ENCODE peak calls at places on chromosomes 5 and 9, in nine cellular contexts. N, R, P, M, U, C, Z, W and Q are unnamed samples.
A peak's percentile ranks its signal among the peaks of the same experiment; 100 is the strongest.

GRCh38 chr9:129547869-129548570 is 72.9 kb downstream of the C9orf50 start:
- DNase-seq in N (no peak), C (no peak), M (no peak), R (peak; percentile 13), U (peak; percentile 55), P (no peak), W (no peak), Z (no peak), Q (no peak)

GRCh38 chr5:147169399-147169798 is 65.4 kb upstream of the STK32A start:
- DNase-seq in U (no peak), R (peak; percentile 90), C (no peak), P (no peak), Z (no peak), W (no peak), M (peak; percentile 76), N (no peak), Q (no peak)

GRCh38 chr9:132670359-132670815 is at the start of gene GTF3C4:
- DNase-seq in Z (peak; percentile 80), M (peak; percentile 88), P (peak; percentile 73), N (peak; percentile 81), C (peak; percentile 72), W (peak; percentile 73), R (peak; percentile 49), U (peak; percentile 92), Q (peak; percentile 92)

GRCh38 chr5:169634606-169635005 is 2.5 kb upstream of the DOCK2 start:
- DNase-seq in U (no peak), R (no peak), Z (no peak), P (no peak), N (no peak), C (no peak), M (no peak), W (no peak), Q (no peak)

GRCh38 chr5:154221371-154221896 is 30.9 kb downstream of the GALNT10 start:
- DNase-seq in N (no peak), M (peak; percentile 93), Z (peak; percentile 41), P (no peak), U (no peak), R (peak; percentile 97), C (peak; percentile 73), W (peak; percentile 68), Q (no peak)

GRCh38 chr9:2872307-2872940 is 28.5 kb upstream of the PUM3 start:
- DNase-seq in U (no peak), P (no peak), W (no peak), M (peak; percentile 53), C (peak; percentile 28), R (peak; percentile 4), N (no peak), Z (no peak), Q (no peak)

GRCh38 chr9:137482094-137482781 is 23.1 kb upstream of the NSMF start:
- DNase-seq in R (peak; percentile 20), P (no peak), N (no peak), Z (no peak), W (peak; percentile 90), M (peak; percentile 82), U (no peak), C (peak; percentile 56), Q (peak; percentile 67)

GRCh38 chr5:43389679-43390329 is 22.4 kb downstream of the CCL28 start:
- DNase-seq in R (peak; percentile 93), W (peak; percentile 26), P (peak; percentile 83), Z (peak; percentile 33), U (no peak), M (peak; percentile 64), N (peak; percentile 39), C (peak; percentile 76), Q (no peak)

GRCh38 chr9:37036237-37037136 is 2.4 kb upstream of the PAX5 start:
- DNase-seq in C (peak; percentile 20), Z (peak; percentile 60), M (peak; percentile 81), R (no peak), N (peak; percentile 59), W (peak; percentile 46), U (no peak), P (peak; percentile 64), Q (peak; percentile 61)